ENCODE peak calls at places on chromosomes 3 and 15, in eight cellular contexts. A, D, T, Z, V, K, E and S are unnamed samples.

GRCh38 chr3:28726840-28727239 is 378.2 kb upstream of the AZI2 start:
- DNase-seq in T (peak), E (no peak), Z (peak), D (no peak), V (peak), K (peak), A (peak), S (peak)

GRCh38 chr3:158269896-158270295 is 160.0 kb downstream of the RSRC1 start:
- DNase-seq in V (no peak), Z (no peak), K (no peak), T (no peak), E (no peak), D (no peak), A (no peak), S (no peak)

GRCh38 chr15:77042245-77042644 is 28.7 kb downstream of the TSPAN3 start:
- DNase-seq in V (no peak), Z (no peak), E (no peak), K (no peak), D (no peak), A (no peak), T (no peak), S (no peak)

GRCh38 chr15:26682765-26683164 is 90.1 kb downstream of the GABRB3 start:
- DNase-seq in Z (no peak), A (no peak), D (no peak), V (no peak), K (no peak), T (no peak), E (no peak), S (no peak)

GRCh38 chr3:69913422-69913821 is 86.1 kb upstream of the SAMMSON start:
- DNase-seq in A (no peak), K (no peak), Z (no peak), T (no peak), D (no peak), V (no peak), E (no peak), S (no peak)

GRCh38 chr3:67291287-67292252 is 293.5 kb downstream of the KBTBD8 start:
- DNase-seq in D (peak), Z (no peak), E (no peak), A (no peak), T (no peak), V (no peak), K (no peak), S (peak)

GRCh38 chr3:94512876-94513275 is 450.0 kb downstream of the NSUN3 start:
- DNase-seq in A (no peak), E (no peak), D (no peak), V (no peak), Z (no peak), K (no peak), T (no peak), S (no peak)

GRCh38 chr15:31295660-31296059 is 31.0 kb upstream of the KLF13 start:
- DNase-seq in E (no peak), Z (no peak), K (no peak), T (no peak), V (no peak), A (no peak), D (no peak), S (no peak)

GRCh38 chr3:195169011-195169410 is 101.9 kb downstream of the XXYLT1 start:
- DNase-seq in D (no peak), V (no peak), A (no peak), E (no peak), Z (no peak), T (no peak), K (no peak), S (no peak)

GRCh38 chr3:143170676-143171075 is 51.1 kb downstream of the CHST2 start:
- DNase-seq in E (no peak), D (no peak), Z (no peak), V (no peak), K (no peak), T (no peak), A (no peak), S (no peak)

GRCh38 chr15:68209272-68209671 is 4.1 kb upstream of the CALML4 start:
- DNase-seq in Z (peak), D (no peak), T (no peak), K (no peak), E (no peak), V (no peak), A (no peak), S (no peak)

GRCh38 chr15:38084289-38084688 is 149.8 kb downstream of the TMCO5A start:
- DNase-seq in A (no peak), T (no peak), V (no peak), Z (no peak), D (peak), E (no peak), K (peak), S (peak)

GRCh38 chr3:42876940-42877720 is 1.5 kb upstream of the CYP8B1 start:
- DNase-seq in Z (no peak), K (no peak), D (no peak), A (no peak), V (no peak), E (no peak), T (no peak), S (no peak)

GRCh38 chr3:172651936-172652595 is 58.8 kb downstream of the NCEH1 start:
- DNase-seq in A (no peak), E (no peak), K (no peak), V (no peak), Z (no peak), T (no peak), D (no peak), S (no peak)

GRCh38 chr3:140341817-140342403 is 336.0 kb upstream of the TRIM42 start:
- DNase-seq in E (no peak), T (no peak), Z (no peak), A (no peak), V (no peak), D (no peak), K (no peak), S (no peak)

GRCh38 chr3:52777959-52778805 is 783 bp downstream of the ITIH1 start:
- DNase-seq in K (no peak), V (no peak), T (no peak), E (no peak), A (no peak), D (no peak), Z (peak), S (no peak)

GRCh38 chr3:54891540-54891897 is 36.3 kb downstream of the LRTM1 start:
- DNase-seq in T (peak), E (peak), K (no peak), Z (peak), D (peak), V (peak), A (peak), S (no peak)

GRCh38 chr15:67043939-67044771 is 21.2 kb upstream of the SMAD3 start:
- DNase-seq in A (no peak), T (no peak), V (peak), K (no peak), D (peak), E (peak), Z (peak), S (no peak)

GRCh38 chr3:72810659-72811434 is 37.4 kb downstream of the SHQ1 start:
- DNase-seq in K (no peak), T (no peak), Z (no peak), D (no peak), E (no peak), A (no peak), V (no peak), S (no peak)

GRCh38 chr3:160756907-160757623 is 1.0 kb downstream of the PPM1L start:
- DNase-seq in E (no peak), V (peak), Z (peak), A (peak), D (no peak), T (peak), K (peak), S (no peak)

GRCh38 chr15:55791576-55792400 is 48.8 kb upstream of the PRTG start:
- DNase-seq in K (no peak), D (peak), E (no peak), Z (no peak), A (no peak), V (no peak), T (no peak), S (no peak)

GRCh38 chr15:39616731-39617455 is 36.0 kb downstream of the THBS1 start:
- DNase-seq in K (no peak), Z (no peak), A (no peak), V (no peak), T (no peak), E (no peak), D (no peak), S (no peak)

GRCh38 chr3:69936266-69936665 is 63.3 kb upstream of the SAMMSON start:
- DNase-seq in V (no peak), K (no peak), Z (no peak), E (no peak), A (no peak), D (no peak), T (no peak), S (no peak)

GRCh38 chr3:196292281-196292923 is 4.9 kb upstream of the PCYT1A start:
- DNase-seq in D (no peak), E (no peak), T (no peak), A (no peak), K (peak), Z (no peak), V (no peak), S (peak)

GRCh38 chr3:169104541-169104940 is 559.0 kb downstream of the MECOM start:
- DNase-seq in K (no peak), V (no peak), Z (no peak), A (no peak), T (no peak), D (peak), E (peak), S (no peak)

GRCh38 chr3:99934984-99935797 is 117.5 kb downstream of the CMSS1 start:
- DNase-seq in V (no peak), A (no peak), D (no peak), K (no peak), T (peak), E (no peak), Z (no peak), S (no peak)

GRCh38 chr15:64651573-64652260 is 123.7 kb downstream of the RBPMS2 start:
- DNase-seq in Z (no peak), E (no peak), A (no peak), V (no peak), T (no peak), K (peak), D (no peak), S (peak)

GRCh38 chr3:1446531-1446930 is 353.7 kb downstream of the CNTN6 start:
- DNase-seq in Z (no peak), D (no peak), V (no peak), K (no peak), A (no peak), T (no peak), E (no peak), S (no peak)

GRCh38 chr3:149224736-149225594 is 3.3 kb upstream of the CP start:
- DNase-seq in E (peak), A (no peak), V (no peak), T (no peak), Z (no peak), D (peak), K (peak), S (peak)

GRCh38 chr3:126845910-126846309 is 137.0 kb upstream of the PLXNA1 start:
- DNase-seq in Z (no peak), D (no peak), A (no peak), E (no peak), T (no peak), K (no peak), V (no peak), S (no peak)

GRCh38 chr3:152314677-152315353 is 46.1 kb downstream of the MBNL1 start:
- DNase-seq in A (no peak), K (no peak), Z (no peak), T (no peak), E (no peak), V (no peak), D (no peak), S (no peak)

GRCh38 chr3:177447938-177448337 is 250.7 kb upstream of the TBL1XR1 start:
- DNase-seq in Z (no peak), D (no peak), A (peak), E (no peak), V (no peak), T (no peak), K (no peak), S (no peak)

GRCh38 chr15:77617507-77618285 is 15.0 kb downstream of the LINGO1 start:
- DNase-seq in E (no peak), K (no peak), A (peak), V (no peak), D (no peak), Z (no peak), T (no peak), S (no peak)

GRCh38 chr3:114259566-114259965 is 22.2 kb upstream of the ZNF80 start:
- DNase-seq in K (no peak), A (no peak), D (no peak), E (no peak), Z (no peak), T (no peak), V (no peak), S (no peak)

DNA sequence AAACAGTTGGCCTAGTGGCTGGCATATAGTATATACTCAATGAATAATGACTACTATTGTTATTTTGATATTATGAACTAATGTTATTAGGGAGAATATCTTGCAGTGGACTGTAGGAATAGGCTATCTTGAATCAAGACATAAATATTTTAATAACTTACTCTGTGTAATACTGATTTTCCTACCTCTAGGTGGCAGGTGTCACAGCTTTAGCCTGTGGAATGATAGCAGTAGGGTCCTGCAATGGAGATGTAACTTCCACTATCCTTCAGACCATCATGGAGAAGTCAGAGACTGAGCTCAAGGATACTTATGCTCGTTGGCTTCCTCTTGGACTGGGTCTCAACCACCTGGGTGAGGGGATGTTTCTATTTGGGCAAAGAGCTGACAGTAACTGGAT is 6.5 kb downstream of the PSMD2 start:
- DNase-seq in A (no peak), Z (no peak), D (no peak), E (no peak), V (no peak), T (no peak), K (no peak), S (no peak)
- TF ChIP-seq CTCF in A (peak), Z (peak), D (peak), E (peak), V (peak), T (no peak), K (no peak), S (peak)

GRCh38 chr3:187295635-187296034 is 4.1 kb upstream of the MASP1 start:
- DNase-seq in K (no peak), Z (no peak), V (no peak), D (no peak), A (no peak), T (no peak), E (no peak), S (no peak)
- TF ChIP-seq CTCF in K (no peak), Z (no peak), V (no peak), D (no peak), A (no peak), T (peak), E (no peak), S (no peak)

DNA sequence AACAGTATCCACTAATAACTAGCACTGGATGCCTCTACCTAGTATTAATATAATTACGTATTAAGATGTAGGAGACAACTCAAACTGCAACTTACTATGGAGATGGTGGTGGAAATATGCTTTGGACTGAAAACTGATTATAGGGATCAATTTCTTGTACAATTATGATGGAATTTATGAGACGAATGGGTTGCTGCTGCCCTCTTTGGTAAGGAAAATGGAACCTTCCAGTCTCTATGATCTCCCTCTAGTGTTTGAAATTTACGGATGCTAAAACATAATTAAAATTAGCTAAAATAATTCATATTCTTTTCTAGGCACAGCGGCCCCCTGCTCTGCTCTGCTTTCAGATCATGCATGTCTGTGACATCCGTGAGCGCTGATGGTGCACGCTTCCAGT is 132.3 kb downstream of the NR2F2 start:
- DNase-seq in Z (no peak), K (no peak), T (no peak), D (no peak), V (no peak), A (no peak), E (no peak), S (no peak)
- TF ChIP-seq CTCF in Z (no peak), K (no peak), T (no peak), D (peak), V (no peak), A (no peak), E (peak), S (no peak)

GRCh38 chr3:165854696-165855095 is 17.5 kb upstream of the BCHE start:
- DNase-seq in Z (no peak), A (no peak), E (no peak), D (no peak), V (no peak), T (no peak), K (peak), S (peak)
- TF ChIP-seq CTCF in Z (no peak), A (peak), E (peak), D (no peak), V (peak), T (peak), K (peak), S (peak)

GRCh38 chr3:181689546-181689945 is 22.2 kb upstream of the SOX2 start:
- DNase-seq in D (no peak), T (no peak), K (no peak), A (no peak), E (no peak), Z (no peak), V (no peak), S (no peak)
- TF ChIP-seq CTCF in D (no peak), T (no peak), K (no peak), A (no peak), E (no peak), Z (no peak), V (no peak), S (no peak)

DNA sequence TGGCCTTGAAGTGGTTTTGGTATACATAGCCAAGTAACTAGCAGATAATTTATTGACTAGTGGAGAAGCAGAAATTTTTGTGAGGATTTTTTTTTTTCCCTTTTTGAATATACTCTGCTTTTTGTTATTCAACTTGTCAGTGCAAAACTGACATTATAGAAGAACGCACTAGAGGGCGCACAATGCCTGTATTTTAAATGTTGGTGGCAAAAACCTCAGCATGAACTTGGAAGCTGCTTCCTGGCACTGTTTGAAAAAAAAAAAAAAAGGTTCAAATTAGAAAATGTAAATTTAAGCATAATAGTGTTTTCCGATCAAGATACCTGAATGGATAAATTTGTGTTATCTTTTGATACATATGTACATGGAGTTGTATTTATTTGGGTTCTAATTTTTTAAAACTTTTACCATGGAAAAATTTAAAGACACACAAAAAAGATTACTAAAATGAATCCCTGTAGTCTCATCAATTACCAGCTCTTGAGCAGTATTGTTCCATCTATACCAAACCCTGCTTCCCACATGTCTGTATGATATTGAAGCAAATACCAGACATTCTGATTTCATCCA is 56.0 kb downstream of the SLC25A26 start:
- DNase-seq in T (no peak), V (no peak), E (no peak), K (peak), Z (no peak), A (peak), D (peak), S (peak)
- TF ChIP-seq CTCF in T (peak), V (peak), E (peak), K (peak), Z (peak), A (peak), D (peak), S (peak)

GRCh38 chr3:18443670-18444596 is 18.8 kb upstream of the SATB1 start:
- DNase-seq in A (peak), D (no peak), Z (peak), K (peak), E (no peak), V (peak), T (peak), S (peak)

GRCh38 chr3:18445421-18446066 is 20.4 kb upstream of the SATB1 start:
- DNase-seq in D (no peak), Z (no peak), V (no peak), A (peak), K (peak), T (peak), E (no peak), S (peak)

GRCh38 chr3:18446067-18446793 is 21.1 kb upstream of the SATB1 start:
- DNase-seq in K (no peak), Z (no peak), D (no peak), T (no peak), V (no peak), E (no peak), A (peak), S (peak)

GRCh38 chr3:18442743-18443669 is 17.9 kb upstream of the SATB1 start:
- DNase-seq in K (peak), T (no peak), Z (no peak), V (no peak), D (no peak), A (no peak), E (no peak), S (peak)

DNA sequence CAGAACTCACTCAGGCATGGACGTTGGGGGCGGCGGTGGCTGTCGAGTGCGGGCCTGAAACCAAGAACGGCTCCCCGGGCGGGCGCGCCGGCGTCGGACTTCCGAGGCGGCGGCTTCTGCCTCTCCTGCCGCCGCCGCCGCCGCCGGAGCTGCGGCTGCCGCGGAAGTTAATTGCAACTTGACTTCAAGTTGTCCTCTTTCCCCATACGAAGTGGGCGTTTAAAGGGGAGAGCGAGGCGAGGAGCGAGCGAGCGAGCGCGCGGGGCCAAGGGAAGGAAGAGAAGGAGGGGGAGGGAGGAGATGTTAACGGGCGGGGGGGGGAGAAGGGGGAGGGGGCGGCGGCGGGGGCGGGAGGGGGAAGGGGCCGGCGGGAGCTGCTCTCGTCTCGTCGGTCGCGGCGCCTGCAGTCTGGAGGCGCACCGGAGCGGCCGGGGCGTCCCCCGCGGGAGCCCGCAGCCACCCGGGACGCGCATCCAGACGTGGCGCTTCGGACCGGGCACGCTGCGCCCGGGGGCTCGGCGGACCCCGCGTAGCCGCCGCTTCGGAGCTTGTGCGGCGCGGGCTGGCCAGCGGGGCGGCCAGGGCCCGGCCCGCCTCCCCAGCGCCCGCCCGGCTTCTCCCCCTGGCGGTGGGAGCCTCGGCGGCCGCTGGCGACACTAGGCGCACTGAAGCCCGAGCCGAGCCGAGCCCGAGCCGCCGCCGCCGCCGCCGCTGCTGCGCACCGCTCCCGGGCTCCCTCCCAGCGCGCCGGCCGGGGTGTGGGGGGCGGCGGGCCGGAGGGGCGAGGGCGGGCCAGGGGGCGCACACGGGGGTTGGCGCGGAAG is 19.7 kb upstream of the SATB1 start:
- DNase-seq in V (peak), E (no peak), K (peak), A (peak), T (peak), D (peak), Z (peak), S (peak)
- TF ChIP-seq CTCF in V (peak), E (no peak), K (peak), A (no peak), T (no peak), D (no peak), Z (peak), S (peak)